ENCODE peak calls at places on chromosomes 1 and 21, in five cellular contexts. One of them, this sample, is unnamed.
A peak's percentile ranks its signal among the peaks of the same experiment; 100 is the strongest.

GRCh38 chr1:100358210-100358609 is 5.9 kb downstream of the CDC14A start:
- DNase-seq in stomach: no peak
- DNase-seq in dorsolateral prefrontal cortex: no peak
- DNase-seq in esophagus muscularis mucosa: no peak
- DNase-seq in upper lobe of right lung: no peak
- DNase-seq in this sample: no peak

GRCh38 chr1:212683357-212683722 is 16.3 kb downstream of the BATF3 start:
- DNase-seq in stomach: no peak
- DNase-seq in dorsolateral prefrontal cortex: no peak
- DNase-seq in esophagus muscularis mucosa: no peak
- DNase-seq in upper lobe of right lung: peak; percentile 76
- DNase-seq in this sample: no peak

GRCh38 chr1:205310981-205311704 is 10.4 kb downstream of the NUAK2 start:
- DNase-seq in stomach: no peak
- DNase-seq in dorsolateral prefrontal cortex: no peak
- DNase-seq in esophagus muscularis mucosa: no peak
- DNase-seq in upper lobe of right lung: no peak
- DNase-seq in this sample: no peak

GRCh38 chr1:67135354-67135753 is 584 bp upstream of the C1orf141 start:
- DNase-seq in stomach: no peak
- DNase-seq in dorsolateral prefrontal cortex: no peak
- DNase-seq in esophagus muscularis mucosa: no peak
- DNase-seq in upper lobe of right lung: no peak
- DNase-seq in this sample: no peak

GRCh38 chr1:208595745-208596144 is 351.6 kb upstream of the PLXNA2 start:
- DNase-seq in stomach: no peak
- DNase-seq in dorsolateral prefrontal cortex: no peak
- DNase-seq in esophagus muscularis mucosa: peak; percentile 55
- DNase-seq in upper lobe of right lung: no peak
- DNase-seq in this sample: no peak

GRCh38 chr21:27480841-27481261 is 514.0 kb upstream of the ADAMTS5 start:
- DNase-seq in stomach: no peak
- DNase-seq in dorsolateral prefrontal cortex: no peak
- DNase-seq in esophagus muscularis mucosa: no peak
- DNase-seq in upper lobe of right lung: no peak
- DNase-seq in this sample: no peak

GRCh38 chr1:182574156-182574555 is 14.9 kb downstream of the RNASEL start:
- DNase-seq in stomach: no peak
- DNase-seq in dorsolateral prefrontal cortex: no peak
- DNase-seq in esophagus muscularis mucosa: peak; percentile 72
- DNase-seq in upper lobe of right lung: no peak
- DNase-seq in this sample: no peak

GRCh38 chr1:62437273-62437945 is 560 bp downstream of the USP1 start:
- DNase-seq in stomach: no peak
- DNase-seq in dorsolateral prefrontal cortex: peak; percentile 23
- DNase-seq in esophagus muscularis mucosa: no peak
- DNase-seq in upper lobe of right lung: no peak
- DNase-seq in this sample: no peak

GRCh38 chr1:200311256-200311655 is 98.6 kb downstream of the ZNF281 start:
- DNase-seq in stomach: no peak
- DNase-seq in dorsolateral prefrontal cortex: no peak
- DNase-seq in esophagus muscularis mucosa: no peak
- DNase-seq in upper lobe of right lung: no peak
- DNase-seq in this sample: no peak

GRCh38 chr1:27363766-27364695 is 2.7 kb downstream of the MAP3K6 start:
- DNase-seq in stomach: no peak
- DNase-seq in dorsolateral prefrontal cortex: no peak
- DNase-seq in esophagus muscularis mucosa: no peak
- DNase-seq in upper lobe of right lung: peak; percentile 61
- DNase-seq in this sample: no peak

GRCh38 chr21:36992671-36993070 is 13.8 kb upstream of the RIPPLY3 start:
- DNase-seq in stomach: peak; percentile 39
- DNase-seq in dorsolateral prefrontal cortex: no peak
- DNase-seq in esophagus muscularis mucosa: no peak
- DNase-seq in upper lobe of right lung: no peak
- DNase-seq in this sample: no peak

GRCh38 chr1:18732686-18733085 is 102.0 kb downstream of the PAX7 start:
- DNase-seq in stomach: no peak
- DNase-seq in dorsolateral prefrontal cortex: no peak
- DNase-seq in esophagus muscularis mucosa: no peak
- DNase-seq in upper lobe of right lung: no peak
- DNase-seq in this sample: no peak

GRCh38 chr1:16221499-16221898 is 9.0 kb upstream of the ARHGEF19 start:
- DNase-seq in stomach: no peak
- DNase-seq in dorsolateral prefrontal cortex: no peak
- DNase-seq in esophagus muscularis mucosa: no peak
- DNase-seq in upper lobe of right lung: no peak
- DNase-seq in this sample: no peak

GRCh38 chr1:225437710-225438437 is 10.0 kb upstream of the LBR start:
- DNase-seq in stomach: no peak
- DNase-seq in dorsolateral prefrontal cortex: no peak
- DNase-seq in esophagus muscularis mucosa: no peak
- DNase-seq in upper lobe of right lung: no peak
- DNase-seq in this sample: no peak

GRCh38 chr1:24713176-24713575 is 32.1 kb upstream of the CLIC4 start:
- DNase-seq in stomach: no peak
- DNase-seq in dorsolateral prefrontal cortex: no peak
- DNase-seq in esophagus muscularis mucosa: no peak
- DNase-seq in upper lobe of right lung: no peak
- DNase-seq in this sample: no peak

GRCh38 chr1:170634819-170635410 is 29.0 kb upstream of the PRRX1 start:
- DNase-seq in stomach: no peak
- DNase-seq in dorsolateral prefrontal cortex: no peak
- DNase-seq in esophagus muscularis mucosa: no peak
- DNase-seq in upper lobe of right lung: no peak
- DNase-seq in this sample: no peak

GRCh38 chr1:172742599-172743500 is 83.9 kb downstream of the FASLG start:
- DNase-seq in stomach: no peak
- DNase-seq in dorsolateral prefrontal cortex: no peak
- DNase-seq in esophagus muscularis mucosa: no peak
- DNase-seq in upper lobe of right lung: no peak
- DNase-seq in this sample: no peak

GRCh38 chr1:222167111-222167510 is 380.8 kb downstream of the HHIPL2 start:
- DNase-seq in stomach: peak; percentile 51
- DNase-seq in dorsolateral prefrontal cortex: peak; percentile 40
- DNase-seq in esophagus muscularis mucosa: no peak
- DNase-seq in upper lobe of right lung: no peak
- DNase-seq in this sample: no peak

GRCh38 chr1:108041360-108042143 is 76.6 kb upstream of the VAV3 start:
- DNase-seq in stomach: no peak
- DNase-seq in dorsolateral prefrontal cortex: no peak
- DNase-seq in esophagus muscularis mucosa: no peak
- DNase-seq in upper lobe of right lung: no peak
- DNase-seq in this sample: no peak

GRCh38 chr1:19477284-19478240 is 7.8 kb downstream of the CAPZB start:
- DNase-seq in stomach: no peak
- DNase-seq in dorsolateral prefrontal cortex: no peak
- DNase-seq in esophagus muscularis mucosa: no peak
- DNase-seq in upper lobe of right lung: no peak
- DNase-seq in this sample: no peak

GRCh38 chr1:201084171-201084766 is 28.0 kb downstream of the CACNA1S start:
- DNase-seq in stomach: no peak
- DNase-seq in dorsolateral prefrontal cortex: no peak
- DNase-seq in esophagus muscularis mucosa: no peak
- DNase-seq in upper lobe of right lung: no peak
- DNase-seq in this sample: no peak

GRCh38 chr1:225737179-225737578 is 40.4 kb upstream of the SRP9 start:
- DNase-seq in stomach: no peak
- DNase-seq in dorsolateral prefrontal cortex: no peak
- DNase-seq in esophagus muscularis mucosa: no peak
- DNase-seq in upper lobe of right lung: no peak
- DNase-seq in this sample: no peak

DNA sequence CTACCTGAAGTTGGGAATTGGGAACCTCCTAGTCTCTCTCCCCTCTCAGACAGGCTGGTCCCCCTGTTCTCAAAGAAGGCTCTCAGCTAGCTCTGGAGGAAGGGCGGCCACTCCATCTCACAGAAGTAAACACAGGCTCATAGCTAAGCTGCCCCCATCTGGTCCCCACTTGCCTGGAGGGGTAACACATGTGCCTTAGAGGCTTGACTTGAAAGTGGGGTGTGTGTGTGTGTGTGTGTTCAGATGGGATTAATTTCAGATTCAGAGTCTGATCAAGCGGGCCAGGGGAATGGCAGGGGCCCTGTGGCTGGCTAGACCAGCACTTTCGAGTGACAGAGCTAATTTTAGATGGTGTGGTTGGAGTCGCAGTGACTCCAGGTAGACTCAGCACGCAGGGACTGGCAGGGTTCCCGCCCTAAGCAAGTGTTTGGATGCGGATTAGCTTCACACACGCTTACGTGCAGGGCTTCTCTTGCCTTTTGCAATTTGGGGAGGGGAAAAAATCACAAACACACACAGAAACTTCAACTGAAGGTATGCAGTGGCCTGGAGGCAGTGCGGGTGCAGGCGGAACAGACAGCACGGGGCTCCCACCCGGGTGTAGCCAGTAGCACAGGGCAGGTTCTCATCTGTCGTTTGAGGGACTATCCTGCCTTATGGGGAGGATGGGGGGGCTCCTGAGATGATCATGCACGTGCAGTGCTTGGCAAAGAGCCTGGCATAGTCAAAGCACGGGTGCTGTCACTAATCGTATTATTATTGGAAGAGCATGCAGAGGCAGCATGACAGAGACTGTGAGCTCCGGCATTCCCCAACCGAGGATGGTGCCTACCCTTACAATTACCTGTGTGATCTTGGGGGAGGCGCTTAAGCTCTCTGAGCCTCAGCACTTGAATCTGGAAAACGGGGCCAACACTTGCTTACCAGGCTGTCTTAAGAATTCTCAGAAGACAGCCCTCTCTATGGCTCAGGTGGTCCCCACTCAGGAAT is 1.3 kb downstream of the EDN2 start:
- DNase-seq in stomach: no peak
- DNase-seq in dorsolateral prefrontal cortex: no peak
- DNase-seq in esophagus muscularis mucosa: no peak
- DNase-seq in upper lobe of right lung: peak; percentile 66
- DNase-seq in this sample: no peak
- H3K27ac ChIP-seq in stomach: peak overlapping the region; percentile 66
- H3K27ac ChIP-seq in dorsolateral prefrontal cortex: no peak overlapping the region
- H3K27ac ChIP-seq in esophagus muscularis mucosa: peak overlapping the region; percentile 78
- H3K27ac ChIP-seq in upper lobe of right lung: no peak overlapping the region
- H3K27ac ChIP-seq in this sample: no peak overlapping the region

DNA sequence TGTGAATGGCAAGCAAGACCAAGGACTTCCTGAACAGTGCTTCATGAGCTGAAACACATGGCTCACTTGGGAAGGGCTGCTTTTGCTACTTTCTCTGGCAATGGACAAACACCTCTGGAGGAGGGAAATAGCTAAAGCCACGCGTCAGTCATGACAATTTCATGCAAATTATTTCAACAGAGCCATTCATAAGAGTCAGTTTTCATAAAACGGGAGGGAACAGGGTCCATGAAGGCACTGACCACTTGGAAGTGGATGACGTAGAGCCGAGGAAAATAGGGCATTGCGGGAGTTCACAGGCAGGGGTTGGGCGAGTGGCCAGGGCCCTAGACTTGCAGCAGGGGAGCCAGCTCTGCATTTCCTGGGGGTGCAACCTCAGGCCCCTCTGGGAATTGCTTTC is 43.9 kb downstream of the SDC3 start:
- DNase-seq in stomach: no peak
- DNase-seq in dorsolateral prefrontal cortex: no peak
- DNase-seq in esophagus muscularis mucosa: no peak
- DNase-seq in upper lobe of right lung: no peak
- DNase-seq in this sample: no peak
- H3K27ac ChIP-seq in stomach: no peak overlapping the region
- H3K27ac ChIP-seq in dorsolateral prefrontal cortex: no peak overlapping the region
- H3K27ac ChIP-seq in esophagus muscularis mucosa: no peak overlapping the region
- H3K27ac ChIP-seq in upper lobe of right lung: no peak overlapping the region
- H3K27ac ChIP-seq in this sample: no peak overlapping the region

DNA sequence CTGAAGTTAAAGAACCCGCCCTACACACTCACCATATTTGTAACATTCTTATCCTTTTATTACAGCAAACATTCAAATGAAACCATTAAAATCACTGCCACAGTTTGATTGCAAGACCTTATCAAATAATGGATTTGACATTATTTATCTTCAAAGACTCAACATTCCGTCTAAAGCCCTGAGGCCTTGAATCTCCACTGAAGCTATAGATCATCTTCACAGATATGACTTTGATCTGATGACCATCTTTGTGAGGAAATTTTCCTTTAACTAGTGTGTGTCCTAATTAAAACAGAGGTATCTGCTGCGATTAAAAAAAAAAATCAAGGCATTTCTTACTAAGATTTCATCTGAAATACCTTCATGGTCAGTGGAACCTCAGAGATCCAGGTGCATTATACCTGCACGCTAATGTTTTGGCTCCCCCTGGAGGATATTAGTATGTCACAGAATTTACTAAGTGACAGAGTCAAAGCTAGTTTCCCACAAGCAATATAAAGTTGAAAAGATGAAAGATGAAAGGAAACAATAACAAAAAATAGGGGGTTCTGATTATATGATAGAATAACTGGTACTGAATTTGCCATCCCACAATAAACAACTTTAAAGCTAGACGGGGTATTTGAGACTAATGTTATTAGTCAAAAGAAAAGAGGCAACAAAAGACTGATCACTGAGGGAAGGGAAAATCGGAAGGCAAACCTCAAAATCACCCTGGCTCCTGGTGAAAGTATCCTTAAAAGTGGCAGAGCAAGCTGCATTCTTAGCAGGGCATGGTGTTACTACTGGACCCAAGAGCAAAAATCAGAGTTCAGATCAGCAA is 923.4 kb downstream of the NCAM2 start:
- DNase-seq in stomach: no peak
- DNase-seq in dorsolateral prefrontal cortex: no peak
- DNase-seq in esophagus muscularis mucosa: no peak
- DNase-seq in upper lobe of right lung: no peak
- DNase-seq in this sample: no peak
- H3K27ac ChIP-seq in stomach: no peak overlapping the region
- H3K27ac ChIP-seq in dorsolateral prefrontal cortex: no peak overlapping the region
- H3K27ac ChIP-seq in esophagus muscularis mucosa: no peak overlapping the region
- H3K27ac ChIP-seq in upper lobe of right lung: no peak overlapping the region
- H3K27ac ChIP-seq in this sample: no peak overlapping the region

DNA sequence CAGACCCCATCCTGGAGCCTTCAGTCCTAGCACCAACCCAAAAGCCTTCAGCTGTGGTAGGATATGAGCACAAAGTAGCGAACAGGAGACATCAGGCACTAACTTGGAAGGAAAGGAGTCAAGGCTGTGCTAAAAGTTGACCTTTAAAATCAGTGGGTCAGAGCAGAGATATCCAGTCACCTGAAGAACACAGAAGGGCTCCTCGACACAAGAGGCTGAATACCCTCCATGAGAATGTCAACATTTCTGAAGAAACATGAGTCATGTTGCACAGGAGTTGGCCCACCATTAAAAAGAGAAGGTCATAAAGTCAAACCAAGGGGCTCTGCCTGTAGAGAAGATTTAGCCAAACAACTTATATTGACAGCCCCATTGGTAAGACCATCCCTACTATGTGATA is 172.5 kb downstream of the PLPP3 start:
- DNase-seq in stomach: no peak
- DNase-seq in dorsolateral prefrontal cortex: no peak
- DNase-seq in esophagus muscularis mucosa: no peak
- DNase-seq in upper lobe of right lung: no peak
- DNase-seq in this sample: no peak
- H3K27ac ChIP-seq in stomach: no peak overlapping the region
- H3K27ac ChIP-seq in dorsolateral prefrontal cortex: no peak overlapping the region
- H3K27ac ChIP-seq in esophagus muscularis mucosa: no peak overlapping the region
- H3K27ac ChIP-seq in upper lobe of right lung: no peak overlapping the region
- H3K27ac ChIP-seq in this sample: no peak overlapping the region

GRCh38 chr21:35015435-35016024 is 33.6 kb downstream of the RUNX1 start:
- DNase-seq in stomach: no peak
- DNase-seq in dorsolateral prefrontal cortex: no peak
- DNase-seq in esophagus muscularis mucosa: no peak
- DNase-seq in upper lobe of right lung: no peak
- DNase-seq in this sample: no peak
- H3K27ac ChIP-seq in stomach: no peak overlapping the region
- H3K27ac ChIP-seq in dorsolateral prefrontal cortex: no peak overlapping the region
- H3K27ac ChIP-seq in esophagus muscularis mucosa: no peak overlapping the region
- H3K27ac ChIP-seq in upper lobe of right lung: no peak overlapping the region
- H3K27ac ChIP-seq in this sample: no peak overlapping the region

This sample was measured in substantia nigra.